ENCODE peak calls at places on chromosomes 1 and 21, in nine cellular contexts. V, Z, H, D, T, Y, U, X and F are unnamed samples.
A peak's percentile ranks its signal among the peaks of the same experiment; 100 is the strongest.

GRCh38 chr1:64240209-64240608 is 36.8 kb downstream of the UBE2U start:
- DNase-seq in U (no peak), Y (no peak), D (no peak), V (no peak), H (no peak), Z (no peak), T (no peak), X (no peak), F (no peak)

GRCh38 chr1:234535763-234536515 is 57.0 kb upstream of the TARBP1 start:
- DNase-seq in T (peak; percentile 69), H (no peak), D (no peak), Y (peak; percentile 81), Z (no peak), U (peak; percentile 71), X (no peak), V (peak; percentile 63), F (no peak)

GRCh38 chr1:212565571-212566305 is 42.8 kb upstream of the ATF3 start:
- DNase-seq in Z (no peak), T (no peak), U (no peak), V (no peak), Y (no peak), D (no peak), X (no peak), H (no peak), F (no peak)

GRCh38 chr21:18155508-18156193 is 89.0 kb upstream of the CHODL start:
- DNase-seq in Y (no peak), D (no peak), H (no peak), X (peak; percentile 2), Z (no peak), U (no peak), T (no peak), V (no peak), F (no peak)

GRCh38 chr1:59107516-59107915 is 189.4 kb upstream of the FGGY start:
- DNase-seq in Z (no peak), X (no peak), H (no peak), Y (peak; percentile 77), V (peak; percentile 64), D (no peak), T (peak; percentile 34), U (peak; percentile 54), F (no peak)

GRCh38 chr1:168531605-168532345 is 12.0 kb downstream of the XCL2 start:
- DNase-seq in T (no peak), U (no peak), V (no peak), Z (no peak), D (no peak), X (no peak), H (peak; percentile 54), Y (no peak), F (no peak)

GRCh38 chr1:62687903-62688686 is at the start of gene DOCK7:
- DNase-seq in V (peak; percentile 80), Z (peak; percentile 76), X (peak; percentile 79), D (peak; percentile 14), T (peak; percentile 55), Y (peak; percentile 85), U (peak; percentile 74), H (peak; percentile 47), F (peak; percentile 47)

GRCh38 chr1:66073357-66073756 is 280.7 kb downstream of the PDE4B start:
- DNase-seq in Y (no peak), D (no peak), X (no peak), V (no peak), H (no peak), Z (no peak), T (no peak), U (no peak), F (no peak)

GRCh38 chr1:8667869-8668595 is 149.4 kb downstream of the RERE start:
- DNase-seq in Y (no peak), V (no peak), H (no peak), X (no peak), D (no peak), Z (no peak), T (peak; percentile 40), U (no peak), F (no peak)

GRCh38 chr1:9615316-9616063 is 26.8 kb downstream of the TMEM201 start:
- DNase-seq in U (peak; percentile 42), Y (no peak), T (no peak), V (peak; percentile 43), D (no peak), X (peak; percentile 43), Z (peak; percentile 77), H (peak; percentile 52), F (peak; percentile 24)

GRCh38 chr1:184021666-184022198 is 15.8 kb downstream of the COLGALT2 start:
- DNase-seq in X (no peak), Y (no peak), U (no peak), V (no peak), T (no peak), Z (no peak), H (no peak), D (no peak), F (no peak)

GRCh38 chr1:33848205-33848604 is 15.7 kb upstream of the HMGB4 start:
- DNase-seq in Y (no peak), U (no peak), X (no peak), D (no peak), T (no peak), Z (no peak), H (no peak), V (no peak), F (no peak)

GRCh38 chr1:231428392-231428791 is 6.3 kb upstream of the EGLN1 start:
- DNase-seq in X (no peak), Z (no peak), Y (no peak), U (no peak), D (no peak), T (no peak), V (no peak), H (no peak), F (no peak)

GRCh38 chr1:156490401-156491032 is 10.1 kb downstream of the MEF2D start:
- DNase-seq in X (no peak), Z (no peak), Y (peak; percentile 80), T (peak; percentile 57), H (no peak), D (no peak), V (no peak), U (no peak), F (no peak)

GRCh38 chr1:236351875-236352573 is 42.1 kb upstream of the EDARADD start:
- DNase-seq in Y (peak; percentile 47), X (no peak), Z (no peak), T (no peak), H (no peak), U (no peak), V (no peak), D (no peak), F (no peak)

GRCh38 chr1:160522622-160523345 is at the start of gene SLAMF6:
- DNase-seq in U (no peak), V (no peak), D (no peak), H (peak; percentile 49), Y (no peak), T (no peak), Z (peak; percentile 77), X (peak; percentile 34), F (no peak)

GRCh38 chr1:70429219-70429618 is 18.2 kb downstream of the CTH start:
- DNase-seq in Z (no peak), Y (no peak), T (no peak), D (no peak), X (peak; percentile 68), V (no peak), U (no peak), H (no peak), F (no peak)

GRCh38 chr1:229015791-229016190 is 255.1 kb upstream of the RAB4A start:
- DNase-seq in H (no peak), Z (no peak), U (no peak), D (no peak), V (no peak), Y (peak; percentile 35), X (no peak), T (no peak), F (no peak)

GRCh38 chr1:155360051-155360450 is 39.4 kb downstream of the RUSC1 start:
- DNase-seq in Y (no peak), U (no peak), D (no peak), H (no peak), X (no peak), T (no peak), V (no peak), Z (no peak), F (no peak)

GRCh38 chr1:162236201-162236600 is 140.5 kb downstream of the SPATA46 start:
- DNase-seq in Z (no peak), D (no peak), V (no peak), T (no peak), U (no peak), X (no peak), H (no peak), Y (no peak), F (no peak)

GRCh38 chr1:162236622-162237021 is 140.0 kb downstream of the SPATA46 start:
- DNase-seq in D (no peak), X (no peak), T (no peak), H (no peak), U (no peak), Z (no peak), V (no peak), Y (no peak), F (no peak)

GRCh38 chr1:162235261-162235780 is 141.3 kb downstream of the SPATA46 start:
- DNase-seq in H (no peak), Y (no peak), D (no peak), X (no peak), Z (no peak), U (no peak), V (no peak), T (no peak), F (no peak)

GRCh38 chr1:162240643-162240976 is 136.0 kb downstream of the SPATA46 start:
- DNase-seq in T (no peak), X (no peak), V (no peak), D (no peak), Y (no peak), Z (no peak), U (no peak), H (no peak), F (no peak)
- H3K27ac ChIP-seq in T (no peak overlapping the region), X (no peak overlapping the region), V (no peak overlapping the region), D (no peak overlapping the region), Y (no peak overlapping the region), Z (no peak overlapping the region), U (no peak overlapping the region), H (no peak overlapping the region), F (no peak overlapping the region)

GRCh38 chr1:53135735-53136114 is 6.7 kb downstream of the SLC1A7 start:
- DNase-seq in U (no peak), X (peak; percentile 70), V (peak; percentile 3), Z (no peak), Y (no peak), T (no peak), H (no peak), D (no peak), F (no peak)
- H3K27ac ChIP-seq in U (no peak overlapping the region), X (peak overlapping the region; percentile 40), V (peak overlapping the region; percentile 49), Z (no peak overlapping the region), Y (peak overlapping the region; percentile 64), T (peak overlapping the region; percentile 76), H (no peak overlapping the region), D (no peak overlapping the region), F (no peak overlapping the region)

DNA sequence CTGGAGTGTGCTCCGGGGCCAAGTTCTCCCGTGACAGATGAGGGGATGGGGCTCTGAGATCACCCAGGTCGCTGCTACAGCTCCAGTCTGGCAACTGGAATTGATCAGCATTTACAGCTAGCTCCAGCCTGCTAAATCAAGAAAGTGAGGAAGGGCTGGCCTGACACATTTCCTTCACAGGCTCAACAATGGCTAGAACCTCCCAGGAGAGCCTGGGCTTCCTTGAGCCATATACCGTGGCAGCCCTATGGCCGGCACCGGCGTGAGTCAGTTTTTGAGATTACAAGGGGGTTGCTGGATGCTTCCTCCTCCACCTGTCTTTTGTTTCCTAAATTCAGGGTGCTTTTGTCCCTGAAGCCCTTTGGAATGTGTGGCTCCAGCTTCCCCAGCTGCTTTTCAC is 104.2 kb downstream of the ETS2 start:
- DNase-seq in U (no peak), H (no peak), V (no peak), D (no peak), Z (no peak), T (no peak), Y (peak; percentile 45), X (no peak), F (no peak)
- H3K27ac ChIP-seq in U (peak overlapping the region; percentile 84), H (no peak overlapping the region), V (peak overlapping the region; percentile 94), D (no peak overlapping the region), Z (no peak overlapping the region), T (peak overlapping the region; percentile 88), Y (peak overlapping the region; percentile 82), X (peak overlapping the region; percentile 97), F (peak overlapping the region; percentile 55)

GRCh38 chr1:21537932-21538630 is 28.9 kb downstream of the ALPL start:
- DNase-seq in D (no peak), Y (peak; percentile 82), T (peak; percentile 28), H (no peak), V (peak; percentile 27), X (no peak), U (peak; percentile 38), Z (no peak), F (no peak)
- H3K27ac ChIP-seq in D (no peak overlapping the region), Y (peak overlapping the region; percentile 82), T (peak overlapping the region; percentile 33), H (no peak overlapping the region), V (peak overlapping the region; percentile 32), X (peak overlapping the region; percentile 25), U (peak overlapping the region; percentile 61), Z (no peak overlapping the region), F (no peak overlapping the region)